ENCODE peak calls at places on chromosomes 5 and 9, in eight cellular contexts. R is body of pancreas, J is GM23338, O is progenitor cell of endocrine pancreas, T is cardiac fibroblast, S is hepatocyte, Q is GM20000, C is nephron progenitor cell. Z is an unnamed sample.

GRCh38 chr9:114406441-114406840 is 18.7 kb upstream of the AKNA start:
- DNase-seq in R (no peak), J (no peak), O (no peak), T (no peak), S (no peak), Q (no peak), C (no peak), Z (no peak)

GRCh38 chr5:141513627-141514329 is 24.9 kb downstream of the PCDHGC5 start:
- DNase-seq in R (peak; percentile 56), J (peak; percentile 91), O (no peak), T (peak; percentile 92), S (peak; percentile 83), Q (no peak), C (peak; percentile 75), Z (peak; percentile 48)

GRCh38 chr9:4762889-4763521 is 22.0 kb upstream of the AK3 start:
- DNase-seq in R (no peak), J (peak; percentile 68), O (no peak), T (peak; percentile 38), S (peak; percentile 24), Q (peak; percentile 26), C (peak; percentile 53), Z (no peak)

GRCh38 chr5:51567636-51568035 is 184.4 kb downstream of the ISL1 start:
- DNase-seq in R (no peak), J (no peak), O (no peak), T (peak; percentile 1), S (no peak), Q (no peak), C (no peak), Z (no peak)

GRCh38 chr9:71638627-71639026 is 129.7 kb downstream of the CEMIP2 start:
- DNase-seq in R (no peak), J (no peak), O (no peak), T (peak; percentile 44), S (no peak), Q (no peak), C (no peak), Z (no peak)

GRCh38 chr9:114250235-114250568 is 72.7 kb upstream of the ORM1 start:
- DNase-seq in R (peak; percentile 91), J (no peak), O (no peak), T (peak; percentile 84), S (peak; percentile 79), Q (no peak), C (no peak), Z (no peak)

GRCh38 chr9:121735792-121736130 is 84.3 kb downstream of the DAB2IP start:
- DNase-seq in R (no peak), J (peak; percentile 45), O (no peak), T (no peak), S (no peak), Q (no peak), C (no peak), Z (no peak)

GRCh38 chr9:71692337-71692736 is 76.0 kb downstream of the CEMIP2 start:
- DNase-seq in R (no peak), J (no peak), O (no peak), T (peak; percentile 58), S (no peak), Q (no peak), C (no peak), Z (no peak)

GRCh38 chr9:126436545-126437269 is 110.1 kb downstream of the MVB12B start:
- DNase-seq in R (no peak), J (no peak), O (no peak), T (no peak), S (no peak), Q (no peak), C (no peak), Z (no peak)

GRCh38 chr9:121865884-121866283 is 214.4 kb downstream of the DAB2IP start:
- DNase-seq in R (no peak), J (no peak), O (no peak), T (no peak), S (no peak), Q (no peak), C (no peak), Z (no peak)

GRCh38 chr5:103772248-103772647 is 209.7 kb upstream of the NUDT12 start:
- DNase-seq in R (no peak), J (no peak), O (no peak), T (no peak), S (no peak), Q (no peak), C (no peak), Z (no peak)

DNA sequence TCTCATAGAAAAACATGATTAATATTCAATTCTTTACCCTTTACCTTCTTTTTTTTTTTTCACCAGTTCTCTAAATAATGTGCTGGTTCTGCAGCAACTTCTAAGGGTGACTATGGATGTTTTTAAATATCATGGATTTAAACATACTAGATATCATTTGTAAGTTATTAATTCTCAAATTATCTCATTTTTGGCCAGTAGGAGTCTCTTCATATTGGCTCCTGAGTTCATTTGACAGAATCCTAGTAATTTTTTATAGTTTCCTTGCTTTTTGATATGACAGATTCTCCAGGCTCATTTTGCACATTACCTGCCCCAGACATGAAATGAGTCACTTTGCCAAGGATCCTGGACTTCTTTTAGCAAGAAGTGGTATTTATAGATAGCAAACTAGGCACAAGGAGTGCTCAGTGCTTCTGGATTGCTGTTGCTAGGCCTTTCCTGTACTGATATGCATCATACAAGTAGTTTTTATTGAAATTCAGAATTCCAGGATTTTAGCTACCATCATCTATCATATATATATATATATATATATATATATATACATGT is 201.3 kb upstream of the IL12B start:
- DNase-seq in R (no peak), J (no peak), O (no peak), T (peak; percentile 13), S (no peak), Q (no peak), C (no peak), Z (no peak)
- TF ChIP-seq CTCF in R (no peak), J (no peak), O (no peak), T (peak; percentile 15), S (no peak), Q (no peak), C (no peak), Z (no peak)

GRCh38 chr9:101460965-101461364 is 25.4 kb upstream of the ALDOB start:
- DNase-seq in R (no peak), J (no peak), O (no peak), T (no peak), S (no peak), Q (no peak), C (no peak), Z (no peak)

GRCh38 chr9:101453776-101454570 is 18.4 kb upstream of the ALDOB start:
- DNase-seq in R (no peak), J (no peak), O (no peak), T (no peak), S (no peak), Q (no peak), C (no peak), Z (no peak)

GRCh38 chr9:101458955-101459631 is 23.5 kb upstream of the ALDOB start:
- DNase-seq in R (peak; percentile 26), J (peak; percentile 92), O (no peak), T (peak; percentile 76), S (peak; percentile 65), Q (peak; percentile 53), C (no peak), Z (no peak)

GRCh38 chr9:101455656-101456235 is 20.2 kb upstream of the ALDOB start:
- DNase-seq in R (no peak), J (no peak), O (no peak), T (peak; percentile 13), S (no peak), Q (no peak), C (no peak), Z (no peak)

GRCh38 chr9:101457003-101457402 is 21.4 kb upstream of the ALDOB start:
- DNase-seq in R (no peak), J (peak; percentile 78), O (no peak), T (no peak), S (no peak), Q (no peak), C (no peak), Z (no peak)
- TF ChIP-seq CTCF in R (peak; percentile 8), J (peak; percentile 61), O (peak; percentile 52), T (no peak), S (peak; percentile 23), Q (no peak), C (no peak), Z (no peak)

DNA sequence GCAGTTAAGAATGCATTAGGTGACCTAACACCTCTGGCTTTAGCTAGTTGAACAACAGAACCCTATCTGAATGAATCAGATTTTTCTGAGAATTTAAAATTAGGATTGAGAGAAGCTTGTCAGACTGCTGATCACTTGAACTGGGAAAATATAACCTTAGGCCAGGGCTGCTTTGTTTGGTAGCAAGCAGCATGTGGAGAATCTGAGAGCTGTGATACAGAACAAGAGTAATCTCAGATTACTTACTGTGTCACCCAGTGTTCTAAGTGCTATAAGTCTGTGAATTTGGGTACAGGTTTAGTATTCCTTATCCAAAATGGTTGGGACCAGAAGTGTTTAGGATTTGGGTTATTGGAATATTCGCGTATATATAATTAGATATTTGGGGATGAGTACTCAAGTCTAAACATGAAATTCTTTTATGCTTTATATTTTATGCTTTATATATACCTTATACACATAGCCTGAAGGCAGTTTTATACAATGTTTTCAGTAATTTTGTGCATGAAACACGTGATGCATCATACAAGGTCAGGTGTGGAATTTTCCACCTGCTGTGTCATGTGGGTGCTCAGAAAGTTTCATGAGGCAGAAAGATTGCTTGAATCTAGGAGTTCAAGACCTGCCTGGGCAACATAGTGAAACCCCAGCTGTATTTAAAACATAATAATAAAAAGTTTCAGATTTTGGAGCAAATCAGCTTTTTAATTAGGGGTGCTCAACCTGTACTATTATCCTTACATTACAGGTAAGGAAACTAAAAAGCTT is 8.3 kb upstream of the CHD1 start:
- DNase-seq in R (no peak), J (no peak), O (no peak), T (no peak), S (no peak), Q (no peak), C (no peak), Z (no peak)
- TF ChIP-seq CTCF in R (no peak), J (no peak), O (no peak), T (no peak), S (no peak), Q (no peak), C (no peak), Z (no peak)

GRCh38 chr9:129897263-129897662 is 62.0 kb downstream of the USP20 start:
- DNase-seq in R (no peak), J (no peak), O (no peak), T (no peak), S (no peak), Q (no peak), C (no peak), Z (no peak)

GRCh38 chr9:129899620-129900019 is 64.4 kb downstream of the USP20 start:
- DNase-seq in R (no peak), J (no peak), O (no peak), T (no peak), S (no peak), Q (no peak), C (no peak), Z (no peak)

GRCh38 chr9:129900263-129901041 is 65.2 kb downstream of the USP20 start:
- DNase-seq in R (no peak), J (no peak), O (no peak), T (no peak), S (no peak), Q (peak; percentile 77), C (no peak), Z (no peak)

GRCh38 chr9:129895376-129896268 is 60.4 kb downstream of the USP20 start:
- DNase-seq in R (no peak), J (no peak), O (no peak), T (no peak), S (no peak), Q (no peak), C (no peak), Z (no peak)

DNA sequence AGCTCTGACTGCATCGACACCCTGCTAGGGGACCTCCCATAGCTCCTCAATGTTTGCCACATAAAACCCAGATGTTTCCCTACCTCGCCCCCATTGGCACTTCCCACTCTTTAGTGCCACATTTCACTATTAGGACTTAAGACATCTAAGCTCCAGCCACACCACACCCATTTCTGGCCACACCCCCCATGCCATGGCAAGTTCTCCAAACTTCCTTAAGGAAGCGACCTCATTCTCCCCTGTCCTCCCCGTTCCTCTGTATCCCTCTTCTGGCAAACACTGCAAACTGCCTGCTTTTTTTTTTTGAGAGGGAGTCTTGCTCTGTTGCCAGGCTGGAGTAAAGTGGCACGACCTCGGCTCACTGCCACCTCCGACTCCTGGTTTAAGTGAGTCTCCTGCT is 62.9 kb downstream of the USP20 start:
- DNase-seq in R (no peak), J (peak; percentile 44), O (no peak), T (peak; percentile 51), S (no peak), Q (no peak), C (no peak), Z (no peak)
- TF ChIP-seq CTCF in R (no peak), J (peak; percentile 38), O (no peak), T (no peak), S (no peak), Q (no peak), C (no peak), Z (no peak)